ENCODE peak calls at places on chromosomes 5 and 9, in seven cellular contexts. One of them, this sample, is unnamed.

GRCh38 chr5:157607371-157608161 is 32.0 kb upstream of the ADAM19 start:
- DNase-seq in tibial nerve: no peak
- DNase-seq in prostate gland: no peak
- DNase-seq in brain microvascular endothelial cell: peak; percentile 76
- DNase-seq in astrocyte: peak; percentile 74
- DNase-seq in endodermal cell: no peak
- DNase-seq in Caco-2: peak; percentile 14
- DNase-seq in this sample: no peak

GRCh38 chr9:118529624-118530214 is 825.5 kb downstream of the TLR4 start:
- DNase-seq in tibial nerve: no peak
- DNase-seq in prostate gland: no peak
- DNase-seq in brain microvascular endothelial cell: no peak
- DNase-seq in astrocyte: no peak
- DNase-seq in endodermal cell: no peak
- DNase-seq in Caco-2: no peak
- DNase-seq in this sample: no peak

GRCh38 chr9:4922101-4922500 is 63.0 kb upstream of the JAK2 start:
- DNase-seq in tibial nerve: no peak
- DNase-seq in prostate gland: no peak
- DNase-seq in brain microvascular endothelial cell: no peak
- DNase-seq in astrocyte: no peak
- DNase-seq in endodermal cell: no peak
- DNase-seq in Caco-2: no peak
- DNase-seq in this sample: no peak

GRCh38 chr5:89981006-89981405 is 428.6 kb downstream of the CETN3 start:
- DNase-seq in tibial nerve: no peak
- DNase-seq in prostate gland: no peak
- DNase-seq in brain microvascular endothelial cell: no peak
- DNase-seq in astrocyte: no peak
- DNase-seq in endodermal cell: no peak
- DNase-seq in Caco-2: no peak
- DNase-seq in this sample: no peak

GRCh38 chr9:70923941-70924340 is 197.5 kb downstream of the TRPM3 start:
- DNase-seq in tibial nerve: no peak
- DNase-seq in prostate gland: no peak
- DNase-seq in brain microvascular endothelial cell: no peak
- DNase-seq in astrocyte: no peak
- DNase-seq in endodermal cell: no peak
- DNase-seq in Caco-2: no peak
- DNase-seq in this sample: no peak

GRCh38 chr9:128399851-128400250 is 20.8 kb upstream of the CERCAM start:
- DNase-seq in tibial nerve: no peak
- DNase-seq in prostate gland: no peak
- DNase-seq in brain microvascular endothelial cell: no peak
- DNase-seq in astrocyte: no peak
- DNase-seq in endodermal cell: no peak
- DNase-seq in Caco-2: no peak
- DNase-seq in this sample: no peak

GRCh38 chr5:73507062-73507461 is 8.8 kb downstream of the BTF3 start:
- DNase-seq in tibial nerve: no peak
- DNase-seq in prostate gland: no peak
- DNase-seq in brain microvascular endothelial cell: no peak
- DNase-seq in astrocyte: no peak
- DNase-seq in endodermal cell: no peak
- DNase-seq in Caco-2: no peak
- DNase-seq in this sample: no peak

GRCh38 chr9:105338308-105338707 is 93.9 kb downstream of the SLC44A1 start:
- DNase-seq in tibial nerve: no peak
- DNase-seq in prostate gland: no peak
- DNase-seq in brain microvascular endothelial cell: no peak
- DNase-seq in astrocyte: no peak
- DNase-seq in endodermal cell: no peak
- DNase-seq in Caco-2: no peak
- DNase-seq in this sample: no peak

GRCh38 chr9:101387871-101388506 is 3.2 kb upstream of the BAAT start:
- DNase-seq in tibial nerve: no peak
- DNase-seq in prostate gland: no peak
- DNase-seq in brain microvascular endothelial cell: peak; percentile 49
- DNase-seq in astrocyte: peak; percentile 25
- DNase-seq in endodermal cell: no peak
- DNase-seq in Caco-2: peak; percentile 46
- DNase-seq in this sample: peak; percentile 63

GRCh38 chr5:160306711-160307110 is 5.7 kb downstream of the CCNJL start:
- DNase-seq in tibial nerve: no peak
- DNase-seq in prostate gland: no peak
- DNase-seq in brain microvascular endothelial cell: no peak
- DNase-seq in astrocyte: no peak
- DNase-seq in endodermal cell: no peak
- DNase-seq in Caco-2: no peak
- DNase-seq in this sample: no peak

GRCh38 chr5:3995954-3996619 is 400.5 kb downstream of the IRX1 start:
- DNase-seq in tibial nerve: no peak
- DNase-seq in prostate gland: no peak
- DNase-seq in brain microvascular endothelial cell: no peak
- DNase-seq in astrocyte: no peak
- DNase-seq in endodermal cell: no peak
- DNase-seq in Caco-2: no peak
- DNase-seq in this sample: no peak

GRCh38 chr5:41009228-41009627 is 61.9 kb downstream of the MROH2B start:
- DNase-seq in tibial nerve: no peak
- DNase-seq in prostate gland: no peak
- DNase-seq in brain microvascular endothelial cell: peak; percentile 38
- DNase-seq in astrocyte: no peak
- DNase-seq in endodermal cell: no peak
- DNase-seq in Caco-2: no peak
- DNase-seq in this sample: no peak

GRCh38 chr5:133147815-133148634 is 96.2 kb downstream of the HSPA4 start:
- DNase-seq in tibial nerve: no peak
- DNase-seq in prostate gland: no peak
- DNase-seq in brain microvascular endothelial cell: peak; percentile 12
- DNase-seq in astrocyte: peak; percentile 12
- DNase-seq in endodermal cell: no peak
- DNase-seq in Caco-2: no peak
- DNase-seq in this sample: no peak
- TF ChIP-seq CTCF in tibial nerve: no peak
- TF ChIP-seq CTCF in prostate gland: no peak
- TF ChIP-seq CTCF in brain microvascular endothelial cell: no peak
- TF ChIP-seq CTCF in astrocyte: no peak
- TF ChIP-seq CTCF in endodermal cell: no peak
- TF ChIP-seq CTCF in Caco-2: no peak
- TF ChIP-seq CTCF in this sample: no peak

DNA sequence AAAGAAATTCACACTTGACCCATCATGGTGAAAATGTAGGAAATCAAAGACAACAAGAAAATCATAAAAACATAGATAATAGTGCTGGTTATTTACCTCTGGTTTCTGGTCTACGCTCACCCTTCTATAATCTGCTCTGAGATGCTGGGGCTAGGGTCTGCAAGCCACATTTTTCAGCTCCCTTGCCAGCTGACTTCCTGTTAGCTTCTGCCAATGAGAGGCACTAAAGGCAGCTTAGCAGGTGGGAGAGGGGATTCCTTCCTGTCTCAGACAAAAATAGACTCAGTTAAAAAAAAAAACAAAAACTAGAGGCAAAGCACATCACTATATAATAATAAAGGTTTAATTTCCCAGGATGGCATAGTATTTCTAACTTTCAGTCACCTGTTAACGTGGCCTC is 20.2 kb upstream of the N4BP3 start:
- DNase-seq in tibial nerve: no peak
- DNase-seq in prostate gland: no peak
- DNase-seq in brain microvascular endothelial cell: no peak
- DNase-seq in astrocyte: no peak
- DNase-seq in endodermal cell: no peak
- DNase-seq in Caco-2: no peak
- DNase-seq in this sample: no peak
- H3K27me3 ChIP-seq in tibial nerve: no peaks in the 10 kb centered on the region
- H3K27me3 ChIP-seq in prostate gland: no peaks in the 10 kb centered on the region
- H3K27me3 ChIP-seq in brain microvascular endothelial cell: no peaks in the 10 kb centered on the region
- H3K27me3 ChIP-seq in astrocyte: no peaks in the 10 kb centered on the region
- H3K27me3 ChIP-seq in endodermal cell: no peaks in the 10 kb centered on the region
- H3K27me3 ChIP-seq in Caco-2: no peaks in the 10 kb centered on the region
- H3K27me3 ChIP-seq in this sample: no peaks in the 10 kb centered on the region

GRCh38 chr9:82957526-82958379 is 105.2 kb downstream of the RASEF start:
- DNase-seq in tibial nerve: no peak
- DNase-seq in prostate gland: no peak
- DNase-seq in brain microvascular endothelial cell: no peak
- DNase-seq in astrocyte: peak; percentile 6
- DNase-seq in endodermal cell: no peak
- DNase-seq in Caco-2: no peak
- DNase-seq in this sample: no peak

DNA sequence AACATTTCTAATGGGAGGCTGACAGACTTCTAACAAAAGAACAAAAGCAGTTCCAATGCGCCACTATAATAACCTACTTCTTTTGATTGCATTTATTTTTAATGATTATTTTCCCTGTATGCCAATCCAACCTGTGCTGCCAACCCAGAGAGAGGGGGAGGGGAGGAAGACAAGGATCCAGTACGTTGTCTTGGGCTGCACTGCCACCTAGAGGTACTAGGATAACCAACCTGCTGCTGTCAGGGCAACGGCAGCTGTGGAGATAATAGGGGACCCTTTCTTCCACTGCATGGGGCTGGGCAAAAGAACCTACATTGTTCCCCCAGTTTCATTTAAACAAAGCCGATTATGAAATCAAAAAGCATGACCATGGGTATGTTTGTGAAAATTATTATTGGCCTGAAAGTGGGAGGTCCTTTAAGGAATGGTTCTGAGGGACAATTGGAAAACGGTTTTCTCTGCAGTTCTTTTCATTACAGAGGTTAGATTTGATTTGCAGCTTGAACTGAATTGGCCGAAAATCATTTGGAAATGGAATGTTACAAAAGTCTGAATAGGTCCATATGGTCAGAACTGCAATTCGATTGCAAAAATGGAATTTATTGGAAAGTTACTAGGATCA is 101.3 kb downstream of the RASEF start:
- DNase-seq in tibial nerve: peak; percentile 48
- DNase-seq in prostate gland: peak; percentile 84
- DNase-seq in brain microvascular endothelial cell: peak; percentile 76
- DNase-seq in astrocyte: peak; percentile 38
- DNase-seq in endodermal cell: peak; percentile 91
- DNase-seq in Caco-2: peak; percentile 62
- DNase-seq in this sample: peak; percentile 89
- TF ChIP-seq CTCF in tibial nerve: peak; percentile 76
- TF ChIP-seq CTCF in prostate gland: peak; percentile 27
- TF ChIP-seq CTCF in brain microvascular endothelial cell: peak; percentile 92
- TF ChIP-seq CTCF in astrocyte: peak; percentile 87
- TF ChIP-seq CTCF in endodermal cell: peak; percentile 94
- TF ChIP-seq CTCF in Caco-2: peak; percentile 68
- TF ChIP-seq CTCF in this sample: peak; percentile 92

GRCh38 chr9:135105211-135105745 is 17.8 kb downstream of the OLFM1 start:
- DNase-seq in tibial nerve: no peak
- DNase-seq in prostate gland: no peak
- DNase-seq in brain microvascular endothelial cell: no peak
- DNase-seq in astrocyte: no peak
- DNase-seq in endodermal cell: no peak
- DNase-seq in Caco-2: no peak
- DNase-seq in this sample: no peak
- H3K27me3 ChIP-seq in tibial nerve: no peaks in the 10 kb centered on the region
- H3K27me3 ChIP-seq in prostate gland: no peaks in the 10 kb centered on the region
- H3K27me3 ChIP-seq in brain microvascular endothelial cell: no peaks in the 10 kb centered on the region
- H3K27me3 ChIP-seq in astrocyte: no peaks in the 10 kb centered on the region
- H3K27me3 ChIP-seq in endodermal cell: no peaks in the 10 kb centered on the region
- H3K27me3 ChIP-seq in Caco-2: no peaks in the 10 kb centered on the region
- H3K27me3 ChIP-seq in this sample: no peaks in the 10 kb centered on the region

DNA sequence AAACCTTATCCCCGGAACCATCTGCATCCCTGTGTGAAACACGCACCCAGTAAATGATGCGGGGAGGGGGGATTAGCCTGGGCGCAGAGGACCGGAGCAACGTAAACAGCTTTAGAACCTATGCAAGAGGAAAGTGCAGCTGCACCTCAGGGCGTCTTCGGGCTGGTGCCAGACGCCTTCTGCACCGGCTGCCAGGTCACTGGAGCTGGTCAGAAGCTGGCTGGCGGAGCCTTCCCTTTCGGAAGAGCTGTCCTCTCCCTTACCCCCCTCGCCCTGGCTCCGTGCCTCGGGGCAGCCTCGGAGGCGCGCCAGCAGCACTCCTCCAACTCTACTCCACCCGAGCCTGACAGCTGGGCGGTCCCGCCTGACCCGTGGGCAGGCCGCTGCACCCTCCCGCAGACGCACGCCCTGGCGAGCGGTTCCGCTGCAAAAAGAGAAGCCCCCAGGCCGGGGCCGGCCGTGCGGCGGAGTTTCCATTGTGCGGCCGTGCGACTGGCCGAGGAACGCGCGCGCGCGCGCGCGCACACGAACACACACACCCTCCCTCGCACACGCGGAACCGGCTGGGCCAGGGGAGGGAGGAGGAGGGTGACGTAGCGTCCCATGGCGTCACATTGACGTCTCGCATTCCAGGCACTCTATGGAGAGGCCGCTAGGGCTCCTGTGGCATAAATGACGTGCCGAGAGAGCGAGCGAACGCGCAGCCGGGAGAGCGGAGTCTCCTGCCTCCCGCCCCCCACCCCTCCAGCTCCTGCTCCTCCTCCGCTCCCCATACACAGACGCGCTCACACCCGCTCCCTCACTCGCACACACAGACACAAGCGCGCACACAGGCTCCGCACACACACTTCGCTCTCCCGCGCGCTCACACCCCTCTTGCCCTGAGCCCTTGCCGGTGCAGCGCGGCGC is at the start of gene NR4A3:
- DNase-seq in tibial nerve: peak; percentile 84
- DNase-seq in prostate gland: peak; percentile 95
- DNase-seq in brain microvascular endothelial cell: peak; percentile 97
- DNase-seq in astrocyte: peak; percentile 97
- DNase-seq in endodermal cell: peak; percentile 91
- DNase-seq in Caco-2: peak; percentile 92
- DNase-seq in this sample: peak; percentile 96
- TF ChIP-seq CTCF in tibial nerve: peak; percentile 15
- TF ChIP-seq CTCF in prostate gland: peak; percentile 55
- TF ChIP-seq CTCF in brain microvascular endothelial cell: peak; percentile 48
- TF ChIP-seq CTCF in astrocyte: no peak
- TF ChIP-seq CTCF in endodermal cell: peak; percentile 59
- TF ChIP-seq CTCF in Caco-2: no peak
- TF ChIP-seq CTCF in this sample: peak; percentile 72

GRCh38 chr5:174195517-174195916 is 150.0 kb downstream of the NSG2 start:
- DNase-seq in tibial nerve: no peak
- DNase-seq in prostate gland: no peak
- DNase-seq in brain microvascular endothelial cell: no peak
- DNase-seq in astrocyte: no peak
- DNase-seq in endodermal cell: peak; percentile 63
- DNase-seq in Caco-2: no peak
- DNase-seq in this sample: no peak
- H3K27me3 ChIP-seq in tibial nerve: no peaks in the 10 kb centered on the region
- H3K27me3 ChIP-seq in prostate gland: no peaks in the 10 kb centered on the region
- H3K27me3 ChIP-seq in brain microvascular endothelial cell: no peaks in the 10 kb centered on the region
- H3K27me3 ChIP-seq in astrocyte: no peaks in the 10 kb centered on the region
- H3K27me3 ChIP-seq in endodermal cell: no peaks in the 10 kb centered on the region
- H3K27me3 ChIP-seq in Caco-2: no peaks in the 10 kb centered on the region
- H3K27me3 ChIP-seq in this sample: no peaks in the 10 kb centered on the region

This sample was measured in body of pancreas.